ENCODE peak calls at places on chromosome 12, in seven cellular contexts. One of them, this sample, is unnamed.

GRCh38 chr12:55743131-55743921 is 404 bp downstream of the GDF11 start:
- DNase-seq in NB4: peak
- DNase-seq in MCF 10A: peak
- DNase-seq in OCI-LY7: peak
- DNase-seq in choroid plexus epithelial cell: peak
- DNase-seq in H9: peak
- DNase-seq in kidney: peak
- DNase-seq in this sample: peak

GRCh38 chr12:26246483-26247164 is 51.3 kb downstream of the SSPN start:
- DNase-seq in NB4: no peak
- DNase-seq in MCF 10A: peak
- DNase-seq in OCI-LY7: no peak
- DNase-seq in choroid plexus epithelial cell: no peak
- DNase-seq in H9: no peak
- DNase-seq in kidney: peak
- DNase-seq in this sample: no peak

GRCh38 chr12:50732591-50732990 is 31.3 kb upstream of the ATF1 start:
- DNase-seq in NB4: peak
- DNase-seq in MCF 10A: peak
- DNase-seq in OCI-LY7: no peak
- DNase-seq in choroid plexus epithelial cell: peak
- DNase-seq in H9: no peak
- DNase-seq in kidney: no peak
- DNase-seq in this sample: no peak

GRCh38 chr12:108566452-108566851 is 4.1 kb downstream of the ISCU start:
- DNase-seq in NB4: no peak
- DNase-seq in MCF 10A: no peak
- DNase-seq in OCI-LY7: no peak
- DNase-seq in choroid plexus epithelial cell: no peak
- DNase-seq in H9: no peak
- DNase-seq in kidney: no peak
- DNase-seq in this sample: no peak

GRCh38 chr12:52872644-52873384 is 24.0 kb upstream of the KRT78 start:
- DNase-seq in NB4: no peak
- DNase-seq in MCF 10A: no peak
- DNase-seq in OCI-LY7: no peak
- DNase-seq in choroid plexus epithelial cell: no peak
- DNase-seq in H9: no peak
- DNase-seq in kidney: peak
- DNase-seq in this sample: no peak

GRCh38 chr12:120849765-120850164 is 54.4 kb downstream of the SPPL3 start:
- DNase-seq in NB4: no peak
- DNase-seq in MCF 10A: peak
- DNase-seq in OCI-LY7: no peak
- DNase-seq in choroid plexus epithelial cell: peak
- DNase-seq in H9: no peak
- DNase-seq in kidney: no peak
- DNase-seq in this sample: no peak

GRCh38 chr12:102406033-102406584 is 74.3 kb downstream of the IGF1 start:
- DNase-seq in NB4: no peak
- DNase-seq in MCF 10A: peak
- DNase-seq in OCI-LY7: no peak
- DNase-seq in choroid plexus epithelial cell: peak
- DNase-seq in H9: no peak
- DNase-seq in kidney: no peak
- DNase-seq in this sample: no peak

GRCh38 chr12:125936502-125936901 is 871.3 kb downstream of the AACS start:
- DNase-seq in NB4: no peak
- DNase-seq in MCF 10A: no peak
- DNase-seq in OCI-LY7: no peak
- DNase-seq in choroid plexus epithelial cell: no peak
- DNase-seq in H9: no peak
- DNase-seq in kidney: no peak
- DNase-seq in this sample: no peak

GRCh38 chr12:82554529-82554928 is 132.2 kb upstream of the TMTC2 start:
- DNase-seq in NB4: peak
- DNase-seq in MCF 10A: peak
- DNase-seq in OCI-LY7: no peak
- DNase-seq in choroid plexus epithelial cell: peak
- DNase-seq in H9: no peak
- DNase-seq in kidney: no peak
- DNase-seq in this sample: no peak

GRCh38 chr12:103773109-103773905 is 67.7 kb downstream of the NT5DC3 start:
- DNase-seq in NB4: no peak
- DNase-seq in MCF 10A: no peak
- DNase-seq in OCI-LY7: no peak
- DNase-seq in choroid plexus epithelial cell: no peak
- DNase-seq in H9: no peak
- DNase-seq in kidney: no peak
- DNase-seq in this sample: no peak

GRCh38 chr12:103772367-103773108 is 68.5 kb downstream of the NT5DC3 start:
- DNase-seq in NB4: no peak
- DNase-seq in MCF 10A: no peak
- DNase-seq in OCI-LY7: no peak
- DNase-seq in choroid plexus epithelial cell: no peak
- DNase-seq in H9: no peak
- DNase-seq in kidney: no peak
- DNase-seq in this sample: no peak

GRCh38 chr12:103769240-103769945 is 71.6 kb downstream of the NT5DC3 start:
- DNase-seq in NB4: peak
- DNase-seq in MCF 10A: no peak
- DNase-seq in OCI-LY7: no peak
- DNase-seq in choroid plexus epithelial cell: peak
- DNase-seq in H9: peak
- DNase-seq in kidney: no peak
- DNase-seq in this sample: peak

GRCh38 chr12:103768467-103769123 is 72.4 kb downstream of the NT5DC3 start:
- DNase-seq in NB4: peak
- DNase-seq in MCF 10A: no peak
- DNase-seq in OCI-LY7: no peak
- DNase-seq in choroid plexus epithelial cell: peak
- DNase-seq in H9: peak
- DNase-seq in kidney: no peak
- DNase-seq in this sample: no peak

GRCh38 chr12:103771466-103771865 is 69.6 kb downstream of the NT5DC3 start:
- DNase-seq in NB4: peak
- DNase-seq in MCF 10A: peak
- DNase-seq in OCI-LY7: no peak
- DNase-seq in choroid plexus epithelial cell: peak
- DNase-seq in H9: peak
- DNase-seq in kidney: no peak
- DNase-seq in this sample: peak
- TF ChIP-seq CTCF in NB4: peak
- TF ChIP-seq CTCF in MCF 10A: peak
- TF ChIP-seq CTCF in OCI-LY7: peak
- TF ChIP-seq CTCF in choroid plexus epithelial cell: peak
- TF ChIP-seq CTCF in H9: peak
- TF ChIP-seq CTCF in kidney: peak
- TF ChIP-seq CTCF in this sample: peak

DNA sequence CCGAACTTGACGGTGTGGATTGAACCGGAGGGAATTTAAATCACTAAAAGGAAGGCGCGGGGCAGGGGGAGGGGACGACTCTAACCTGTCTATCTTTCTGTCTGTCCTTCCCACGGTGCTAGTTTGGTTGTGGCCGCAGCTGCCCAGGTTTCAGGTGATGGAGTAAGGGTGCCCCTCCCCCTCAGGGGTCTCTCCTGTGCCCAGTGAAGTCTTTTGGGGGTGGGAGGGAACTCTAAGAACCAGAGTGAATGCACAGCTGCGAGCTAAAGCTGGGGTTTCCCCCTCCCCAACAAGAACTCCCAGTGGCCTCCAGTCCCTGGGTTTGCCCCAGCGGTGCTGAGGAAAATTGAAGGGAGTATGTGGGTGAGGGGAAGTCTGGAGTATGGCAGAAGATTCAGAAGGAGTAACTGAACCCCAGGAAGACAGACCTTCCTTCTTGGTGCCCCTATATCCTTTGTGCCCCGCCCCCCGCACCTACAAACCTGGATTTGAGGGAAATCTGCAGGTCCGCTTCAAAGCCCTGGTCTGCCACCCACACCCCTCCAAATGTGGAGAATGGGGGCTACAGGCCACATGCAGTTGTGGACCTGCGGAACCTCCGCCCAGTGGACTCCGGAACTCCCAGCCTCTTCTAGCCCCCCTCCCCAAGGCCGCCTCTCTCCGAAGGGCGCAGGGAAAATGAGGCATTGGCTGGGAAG is 3.6 kb upstream of the HOXC9 start:
- DNase-seq in NB4: no peak
- DNase-seq in MCF 10A: no peak
- DNase-seq in OCI-LY7: no peak
- DNase-seq in choroid plexus epithelial cell: no peak
- DNase-seq in H9: no peak
- DNase-seq in kidney: no peak
- DNase-seq in this sample: peak
- TF ChIP-seq CTCF in NB4: no peak
- TF ChIP-seq CTCF in MCF 10A: no peak
- TF ChIP-seq CTCF in OCI-LY7: no peak
- TF ChIP-seq CTCF in choroid plexus epithelial cell: no peak
- TF ChIP-seq CTCF in H9: no peak
- TF ChIP-seq CTCF in kidney: no peak
- TF ChIP-seq CTCF in this sample: no peak

DNA sequence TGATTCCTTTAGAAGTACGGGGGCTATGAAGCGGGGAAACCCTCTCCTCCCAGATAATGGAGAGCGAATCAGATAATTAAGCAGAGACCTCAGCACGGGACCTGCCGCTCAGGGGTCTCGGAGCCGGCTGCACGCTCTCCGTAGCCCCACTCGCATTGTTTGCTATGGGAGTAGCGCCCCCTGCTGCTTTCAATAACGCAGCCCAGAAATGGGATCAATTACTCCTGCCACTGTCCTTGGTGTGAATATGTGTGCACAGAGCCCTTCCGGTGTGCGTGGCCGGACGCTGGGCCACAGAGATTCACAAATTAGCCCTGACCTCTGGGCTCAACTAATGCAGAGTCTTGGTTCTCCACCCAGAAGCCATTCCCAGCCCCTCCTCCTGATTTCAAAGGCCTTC is 76.4 kb upstream of the TMEM132C start:
- DNase-seq in NB4: no peak
- DNase-seq in MCF 10A: no peak
- DNase-seq in OCI-LY7: no peak
- DNase-seq in choroid plexus epithelial cell: no peak
- DNase-seq in H9: peak
- DNase-seq in kidney: no peak
- DNase-seq in this sample: peak
- TF ChIP-seq CTCF in NB4: no peak
- TF ChIP-seq CTCF in MCF 10A: no peak
- TF ChIP-seq CTCF in OCI-LY7: peak
- TF ChIP-seq CTCF in choroid plexus epithelial cell: no peak
- TF ChIP-seq CTCF in H9: peak
- TF ChIP-seq CTCF in kidney: no peak
- TF ChIP-seq CTCF in this sample: peak

GRCh38 chr12:11621797-11622423 is 27.6 kb upstream of the ETV6 start:
- DNase-seq in NB4: peak
- DNase-seq in MCF 10A: peak
- DNase-seq in OCI-LY7: peak
- DNase-seq in choroid plexus epithelial cell: peak
- DNase-seq in H9: peak
- DNase-seq in kidney: no peak
- DNase-seq in this sample: peak
- TF ChIP-seq CTCF in NB4: no peak
- TF ChIP-seq CTCF in MCF 10A: no peak
- TF ChIP-seq CTCF in OCI-LY7: peak
- TF ChIP-seq CTCF in choroid plexus epithelial cell: peak
- TF ChIP-seq CTCF in H9: peak
- TF ChIP-seq CTCF in kidney: peak
- TF ChIP-seq CTCF in this sample: no peak

GRCh38 chr12:122137229-122137628 is 36.8 kb downstream of the IL31 start:
- DNase-seq in NB4: peak
- DNase-seq in MCF 10A: no peak
- DNase-seq in OCI-LY7: no peak
- DNase-seq in choroid plexus epithelial cell: no peak
- DNase-seq in H9: peak
- DNase-seq in kidney: no peak
- DNase-seq in this sample: peak
- TF ChIP-seq CTCF in NB4: peak
- TF ChIP-seq CTCF in MCF 10A: no peak
- TF ChIP-seq CTCF in OCI-LY7: peak
- TF ChIP-seq CTCF in choroid plexus epithelial cell: peak
- TF ChIP-seq CTCF in H9: peak
- TF ChIP-seq CTCF in kidney: no peak
- TF ChIP-seq CTCF in this sample: peak

GRCh38 chr12:19761465-19761864 is 322.2 kb downstream of the AEBP2 start:
- DNase-seq in NB4: peak
- DNase-seq in MCF 10A: no peak
- DNase-seq in OCI-LY7: no peak
- DNase-seq in choroid plexus epithelial cell: no peak
- DNase-seq in H9: no peak
- DNase-seq in kidney: no peak
- DNase-seq in this sample: no peak

GRCh38 chr12:19755141-19755540 is 315.8 kb downstream of the AEBP2 start:
- DNase-seq in NB4: no peak
- DNase-seq in MCF 10A: no peak
- DNase-seq in OCI-LY7: no peak
- DNase-seq in choroid plexus epithelial cell: no peak
- DNase-seq in H9: no peak
- DNase-seq in kidney: no peak
- DNase-seq in this sample: no peak

GRCh38 chr12:19760611-19761010 is 321.3 kb downstream of the AEBP2 start:
- DNase-seq in NB4: no peak
- DNase-seq in MCF 10A: no peak
- DNase-seq in OCI-LY7: no peak
- DNase-seq in choroid plexus epithelial cell: no peak
- DNase-seq in H9: no peak
- DNase-seq in kidney: no peak
- DNase-seq in this sample: no peak

GRCh38 chr12:19759229-19759628 is 319.9 kb downstream of the AEBP2 start:
- DNase-seq in NB4: no peak
- DNase-seq in MCF 10A: peak
- DNase-seq in OCI-LY7: no peak
- DNase-seq in choroid plexus epithelial cell: peak
- DNase-seq in H9: no peak
- DNase-seq in kidney: no peak
- DNase-seq in this sample: no peak

GRCh38 chr12:19757317-19757877 is 318.1 kb downstream of the AEBP2 start:
- DNase-seq in NB4: peak
- DNase-seq in MCF 10A: peak
- DNase-seq in OCI-LY7: peak
- DNase-seq in choroid plexus epithelial cell: peak
- DNase-seq in H9: no peak
- DNase-seq in kidney: no peak
- DNase-seq in this sample: peak
- TF ChIP-seq CTCF in NB4: peak
- TF ChIP-seq CTCF in MCF 10A: peak
- TF ChIP-seq CTCF in OCI-LY7: peak
- TF ChIP-seq CTCF in choroid plexus epithelial cell: peak
- TF ChIP-seq CTCF in H9: peak
- TF ChIP-seq CTCF in kidney: peak
- TF ChIP-seq CTCF in this sample: peak

GRCh38 chr12:62832528-62832927 is 102.4 kb downstream of the PPM1H start:
- DNase-seq in NB4: no peak
- DNase-seq in MCF 10A: no peak
- DNase-seq in OCI-LY7: no peak
- DNase-seq in choroid plexus epithelial cell: no peak
- DNase-seq in H9: no peak
- DNase-seq in kidney: no peak
- DNase-seq in this sample: no peak

GRCh38 chr12:62832027-62832426 is 102.9 kb downstream of the PPM1H start:
- DNase-seq in NB4: no peak
- DNase-seq in MCF 10A: no peak
- DNase-seq in OCI-LY7: no peak
- DNase-seq in choroid plexus epithelial cell: no peak
- DNase-seq in H9: no peak
- DNase-seq in kidney: no peak
- DNase-seq in this sample: no peak

GRCh38 chr12:62827855-62828254 is 107.1 kb downstream of the PPM1H start:
- DNase-seq in NB4: no peak
- DNase-seq in MCF 10A: no peak
- DNase-seq in OCI-LY7: no peak
- DNase-seq in choroid plexus epithelial cell: no peak
- DNase-seq in H9: no peak
- DNase-seq in kidney: no peak
- DNase-seq in this sample: no peak

GRCh38 chr12:62827042-62827441 is 107.9 kb downstream of the PPM1H start:
- DNase-seq in NB4: no peak
- DNase-seq in MCF 10A: no peak
- DNase-seq in OCI-LY7: no peak
- DNase-seq in choroid plexus epithelial cell: no peak
- DNase-seq in H9: no peak
- DNase-seq in kidney: no peak
- DNase-seq in this sample: no peak
- TF ChIP-seq CTCF in NB4: peak
- TF ChIP-seq CTCF in MCF 10A: no peak
- TF ChIP-seq CTCF in OCI-LY7: no peak
- TF ChIP-seq CTCF in choroid plexus epithelial cell: peak
- TF ChIP-seq CTCF in H9: peak
- TF ChIP-seq CTCF in kidney: no peak
- TF ChIP-seq CTCF in this sample: peak

This sample was measured in GM23338.